ENCODE peak calls at places on chromosome 19, in eight cellular contexts. One of them, this sample, is unnamed.

GRCh38 chr19:13827656-13828055 is 32.4 kb downstream of the ZSWIM4 start:
- DNase-seq in heart left ventricle: no peak
- DNase-seq in HCT116: no peak
- DNase-seq in tibial nerve: no peak
- DNase-seq in esophagus squamous epithelium: no peak
- DNase-seq in A549: peak; percentile 28
- DNase-seq in uterus: no peak
- DNase-seq in suprapubic skin: no peak
- DNase-seq in this sample: no peak

GRCh38 chr19:29476528-29476927 is 49.3 kb upstream of the VSTM2B start:
- DNase-seq in HCT116: no peak
- DNase-seq in A549: no peak
- DNase-seq in tibial nerve: no peak
- DNase-seq in suprapubic skin: no peak
- DNase-seq in heart left ventricle: no peak
- DNase-seq in uterus: no peak
- DNase-seq in esophagus squamous epithelium: no peak
- DNase-seq in this sample: no peak

GRCh38 chr19:58063712-58064111 is 4.6 kb downstream of the ZNF135 start:
- DNase-seq in esophagus squamous epithelium: no peak
- DNase-seq in heart left ventricle: no peak
- DNase-seq in uterus: no peak
- DNase-seq in A549: no peak
- DNase-seq in HCT116: no peak
- DNase-seq in suprapubic skin: no peak
- DNase-seq in tibial nerve: no peak
- DNase-seq in this sample: no peak

GRCh38 chr19:501646-502045 is 5.4 kb downstream of the MADCAM1 start:
- DNase-seq in uterus: no peak
- DNase-seq in esophagus squamous epithelium: no peak
- DNase-seq in tibial nerve: no peak
- DNase-seq in suprapubic skin: no peak
- DNase-seq in A549: no peak
- DNase-seq in HCT116: no peak
- DNase-seq in heart left ventricle: peak; percentile 18
- DNase-seq in this sample: no peak

GRCh38 chr19:18649371-18650047 is 12.7 kb downstream of the KLHL26 start:
- DNase-seq in suprapubic skin: peak; percentile 92
- DNase-seq in HCT116: no peak
- DNase-seq in uterus: peak; percentile 66
- DNase-seq in tibial nerve: peak; percentile 69
- DNase-seq in A549: no peak
- DNase-seq in esophagus squamous epithelium: no peak
- DNase-seq in heart left ventricle: peak; percentile 86
- DNase-seq in this sample: no peak

GRCh38 chr19:958967-959685 is 25.0 kb upstream of the WDR18 start:
- DNase-seq in esophagus squamous epithelium: no peak
- DNase-seq in A549: peak; percentile 81
- DNase-seq in uterus: no peak
- DNase-seq in suprapubic skin: no peak
- DNase-seq in HCT116: peak; percentile 41
- DNase-seq in heart left ventricle: no peak
- DNase-seq in tibial nerve: no peak
- DNase-seq in this sample: no peak

GRCh38 chr19:14113762-14114414 is 3.7 kb downstream of the PRKACA start:
- DNase-seq in HCT116: peak; percentile 87
- DNase-seq in heart left ventricle: peak; percentile 55
- DNase-seq in esophagus squamous epithelium: no peak
- DNase-seq in uterus: no peak
- DNase-seq in A549: peak; percentile 65
- DNase-seq in tibial nerve: no peak
- DNase-seq in suprapubic skin: no peak
- DNase-seq in this sample: no peak

GRCh38 chr19:46068345-46069258 is 27.8 kb upstream of the IGFL4 start:
- DNase-seq in suprapubic skin: no peak
- DNase-seq in HCT116: peak; percentile 89
- DNase-seq in tibial nerve: no peak
- DNase-seq in uterus: no peak
- DNase-seq in heart left ventricle: no peak
- DNase-seq in A549: peak; percentile 72
- DNase-seq in esophagus squamous epithelium: no peak
- DNase-seq in this sample: no peak

GRCh38 chr19:54077334-54077733 is 3.8 kb downstream of the TARM1 start:
- DNase-seq in suprapubic skin: no peak
- DNase-seq in HCT116: no peak
- DNase-seq in uterus: no peak
- DNase-seq in esophagus squamous epithelium: no peak
- DNase-seq in A549: no peak
- DNase-seq in tibial nerve: no peak
- DNase-seq in heart left ventricle: no peak
- DNase-seq in this sample: no peak

GRCh38 chr19:13097331-13098258 is 5.1 kb downstream of the LYL1 start:
- DNase-seq in esophagus squamous epithelium: no peak
- DNase-seq in uterus: peak; percentile 74
- DNase-seq in heart left ventricle: peak; percentile 67
- DNase-seq in suprapubic skin: no peak
- DNase-seq in tibial nerve: peak; percentile 49
- DNase-seq in A549: no peak
- DNase-seq in HCT116: no peak
- DNase-seq in this sample: no peak

GRCh38 chr19:38401148-38401547 is 1.7 kb upstream of the FAM98C start:
- DNase-seq in tibial nerve: no peak
- DNase-seq in uterus: no peak
- DNase-seq in suprapubic skin: no peak
- DNase-seq in esophagus squamous epithelium: no peak
- DNase-seq in heart left ventricle: no peak
- DNase-seq in A549: peak; percentile 69
- DNase-seq in HCT116: no peak
- DNase-seq in this sample: no peak

GRCh38 chr19:7680606-7681335 is at the start of gene TRAPPC5:
- DNase-seq in A549: peak; percentile 75
- DNase-seq in HCT116: peak; percentile 58
- DNase-seq in tibial nerve: peak; percentile 68
- DNase-seq in esophagus squamous epithelium: no peak
- DNase-seq in suprapubic skin: peak; percentile 87
- DNase-seq in uterus: peak; percentile 67
- DNase-seq in heart left ventricle: peak; percentile 89
- DNase-seq in this sample: peak; percentile 78
- TF ChIP-seq POLR2A in A549: peak; percentile 61
- TF ChIP-seq POLR2A in HCT116: peak; percentile 52
- TF ChIP-seq POLR2A in tibial nerve: peak; percentile 25
- TF ChIP-seq POLR2A in esophagus squamous epithelium: peak; percentile 66
- TF ChIP-seq POLR2A in suprapubic skin: no peak
- TF ChIP-seq POLR2A in uterus: peak; percentile 62
- TF ChIP-seq POLR2A in heart left ventricle: peak; percentile 86
- TF ChIP-seq POLR2A in this sample: peak; percentile 78

GRCh38 chr19:22426901-22427300 is 4.8 kb upstream of the ZNF98 start:
- DNase-seq in tibial nerve: no peak
- DNase-seq in esophagus squamous epithelium: no peak
- DNase-seq in heart left ventricle: no peak
- DNase-seq in A549: no peak
- DNase-seq in suprapubic skin: no peak
- DNase-seq in uterus: no peak
- DNase-seq in HCT116: no peak
- DNase-seq in this sample: no peak

GRCh38 chr19:22427587-22428298 is 5.6 kb upstream of the ZNF98 start:
- DNase-seq in esophagus squamous epithelium: no peak
- DNase-seq in HCT116: no peak
- DNase-seq in uterus: no peak
- DNase-seq in tibial nerve: no peak
- DNase-seq in A549: no peak
- DNase-seq in heart left ventricle: no peak
- DNase-seq in suprapubic skin: no peak
- DNase-seq in this sample: no peak

GRCh38 chr19:22422220-22422619 is at the start of gene ZNF98:
- DNase-seq in uterus: peak; percentile 28
- DNase-seq in A549: no peak
- DNase-seq in esophagus squamous epithelium: no peak
- DNase-seq in HCT116: no peak
- DNase-seq in heart left ventricle: peak; percentile 64
- DNase-seq in suprapubic skin: no peak
- DNase-seq in tibial nerve: peak; percentile 9
- DNase-seq in this sample: no peak

GRCh38 chr19:22421797-22422196 is 349 bp downstream of the ZNF98 start:
- DNase-seq in heart left ventricle: no peak
- DNase-seq in uterus: no peak
- DNase-seq in HCT116: no peak
- DNase-seq in A549: no peak
- DNase-seq in suprapubic skin: no peak
- DNase-seq in tibial nerve: no peak
- DNase-seq in esophagus squamous epithelium: no peak
- DNase-seq in this sample: no peak
- H3K27ac ChIP-seq in heart left ventricle: no peak overlapping the region
- H3K27ac ChIP-seq in uterus: no peak overlapping the region
- H3K27ac ChIP-seq in HCT116: no peak overlapping the region
- H3K27ac ChIP-seq in A549: no peak overlapping the region
- H3K27ac ChIP-seq in suprapubic skin: no peak overlapping the region
- H3K27ac ChIP-seq in tibial nerve: no peak overlapping the region
- H3K27ac ChIP-seq in esophagus squamous epithelium: no peak overlapping the region
- H3K27ac ChIP-seq in this sample: no peak overlapping the region

DNA sequence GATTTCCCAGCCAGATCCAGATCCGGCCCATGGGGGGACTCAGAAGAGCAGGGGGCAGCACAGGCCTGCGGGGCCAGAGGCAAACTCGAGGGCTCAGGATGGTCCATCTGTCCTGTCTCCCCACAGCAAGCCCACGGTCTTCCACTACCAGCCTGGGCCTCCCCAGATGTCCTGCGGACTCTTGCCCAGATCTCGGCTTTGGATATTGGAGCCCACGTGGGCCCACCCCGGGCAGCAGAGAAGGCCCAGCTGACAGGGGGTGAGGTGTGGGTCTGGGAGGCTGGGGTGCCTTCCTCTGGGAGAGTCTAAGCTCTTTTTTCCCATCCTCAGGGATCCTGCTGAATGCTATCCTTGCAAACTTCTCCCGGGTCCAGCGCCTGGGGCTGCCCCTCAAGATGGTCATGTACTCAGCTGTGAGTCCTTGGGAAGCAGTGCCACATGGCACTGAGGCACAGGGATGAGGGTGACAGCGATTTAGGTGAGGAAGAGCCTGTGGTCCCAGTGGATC is 3.4 kb downstream of the ACP4 start:
- DNase-seq in HCT116: no peak
- DNase-seq in esophagus squamous epithelium: no peak
- DNase-seq in suprapubic skin: no peak
- DNase-seq in heart left ventricle: no peak
- DNase-seq in A549: no peak
- DNase-seq in uterus: no peak
- DNase-seq in tibial nerve: no peak
- DNase-seq in this sample: no peak
- H3K4me1 ChIP-seq in HCT116: peaks cover 31% of the 10 kb centered on the region
- H3K4me1 ChIP-seq in esophagus squamous epithelium: no peaks in the 10 kb centered on the region
- H3K4me1 ChIP-seq in suprapubic skin: peaks cover 11% of the 10 kb centered on the region
- H3K4me1 ChIP-seq in heart left ventricle: no peaks in the 10 kb centered on the region
- H3K4me1 ChIP-seq in A549: peaks cover 9% of the 10 kb centered on the region
- H3K4me1 ChIP-seq in uterus: no peaks in the 10 kb centered on the region
- H3K4me1 ChIP-seq in tibial nerve: no peaks in the 10 kb centered on the region
- H3K4me1 ChIP-seq in this sample: no peaks in the 10 kb centered on the region

DNA sequence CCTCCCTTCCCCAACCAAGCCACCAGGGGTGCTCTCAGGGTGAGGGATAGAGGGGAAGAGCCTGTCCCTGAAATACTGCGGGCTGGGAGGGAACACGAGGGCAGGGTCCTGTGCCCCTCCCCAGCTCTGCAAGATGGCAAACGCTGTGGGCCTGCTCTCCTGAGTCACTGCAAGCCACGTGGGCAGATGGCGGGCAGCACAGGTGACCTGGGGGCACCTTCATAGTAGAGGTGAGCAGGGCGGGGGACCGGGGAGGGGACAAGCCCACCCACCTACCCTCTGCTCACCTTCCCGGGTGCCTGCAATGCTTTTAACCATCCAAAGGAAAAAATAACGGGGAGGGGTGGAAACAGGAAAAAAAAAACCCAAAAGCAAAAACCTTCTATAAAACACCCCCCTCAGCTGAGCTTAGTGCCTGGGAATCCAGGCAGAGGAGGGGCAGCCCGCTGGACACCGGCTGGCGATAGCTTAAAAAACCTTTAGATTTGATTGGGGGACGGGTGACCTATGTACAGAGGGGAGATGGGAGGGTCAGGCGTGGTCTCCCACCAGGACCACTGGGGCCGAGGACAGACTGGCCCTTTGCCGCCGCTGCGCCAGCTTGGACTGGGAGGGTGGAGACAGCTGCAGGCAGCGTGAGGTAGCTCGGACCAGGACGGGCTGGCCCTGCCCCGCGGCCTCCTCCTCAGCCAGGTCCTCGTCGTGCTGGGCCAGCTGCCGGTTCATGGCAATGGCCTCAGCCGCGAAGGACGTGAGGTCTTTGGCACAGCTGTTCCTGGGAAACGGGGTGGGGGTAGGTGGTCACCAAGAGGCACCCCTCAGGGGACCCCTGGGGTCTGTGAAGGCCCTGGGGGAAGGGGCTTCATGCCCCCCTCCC is 11.7 kb downstream of the MKNK2 start:
- DNase-seq in HCT116: no peak
- DNase-seq in esophagus squamous epithelium: no peak
- DNase-seq in A549: no peak
- DNase-seq in heart left ventricle: no peak
- DNase-seq in tibial nerve: no peak
- DNase-seq in suprapubic skin: peak; percentile 74
- DNase-seq in uterus: no peak
- DNase-seq in this sample: peak; percentile 4
- TF ChIP-seq POLR2A in HCT116: no peak
- TF ChIP-seq POLR2A in esophagus squamous epithelium: no peak
- TF ChIP-seq POLR2A in A549: no peak
- TF ChIP-seq POLR2A in heart left ventricle: no peak
- TF ChIP-seq POLR2A in tibial nerve: no peak
- TF ChIP-seq POLR2A in suprapubic skin: no peak
- TF ChIP-seq POLR2A in uterus: no peak
- TF ChIP-seq POLR2A in this sample: no peak

GRCh38 chr19:11384778-11385129 is 640 bp upstream of the EPOR start:
- DNase-seq in A549: no peak
- DNase-seq in uterus: no peak
- DNase-seq in tibial nerve: no peak
- DNase-seq in HCT116: no peak
- DNase-seq in heart left ventricle: no peak
- DNase-seq in esophagus squamous epithelium: no peak
- DNase-seq in suprapubic skin: no peak
- DNase-seq in this sample: no peak
- H3K27ac ChIP-seq in A549: no peak overlapping the region
- H3K27ac ChIP-seq in uterus: no peak overlapping the region
- H3K27ac ChIP-seq in tibial nerve: no peak overlapping the region
- H3K27ac ChIP-seq in HCT116: peak overlapping the region; percentile 40
- H3K27ac ChIP-seq in heart left ventricle: no peak overlapping the region
- H3K27ac ChIP-seq in esophagus squamous epithelium: no peak overlapping the region
- H3K27ac ChIP-seq in suprapubic skin: no peak overlapping the region
- H3K27ac ChIP-seq in this sample: no peak overlapping the region

This sample was measured in prostate gland.